ENCODE peak calls at places on chromosome 18, in nine cellular contexts. S, R, G, M, W, K, D, V and E are unnamed samples.

GRCh38 chr18:51867767-51868166 is 472.2 kb upstream of the DCC start:
- DNase-seq in G (peak; percentile 19), D (peak; percentile 27), W (no peak), M (no peak), S (no peak), R (no peak), V (no peak), K (no peak), E (no peak)

GRCh38 chr18:26549103-26549485 is 741 bp upstream of the KCTD1 start:
- DNase-seq in W (no peak), S (peak; percentile 78), G (peak; percentile 20), V (peak; percentile 60), K (no peak), R (no peak), M (no peak), D (no peak), E (no peak)

GRCh38 chr18:36629095-36629604 is 199.7 kb downstream of the TPGS2 start:
- DNase-seq in S (no peak), D (no peak), R (no peak), K (no peak), W (no peak), M (no peak), V (no peak), G (no peak), E (no peak)

GRCh38 chr18:8882632-8883408 is 177.5 kb downstream of the MTCL1 start:
- DNase-seq in S (no peak), M (no peak), D (no peak), G (no peak), R (no peak), K (peak; percentile 46), V (no peak), W (no peak), E (peak; percentile 14)

GRCh38 chr18:39751926-39752325 is 2186.3 kb upstream of the CELF4 start:
- DNase-seq in V (no peak), D (no peak), K (no peak), M (no peak), S (no peak), R (no peak), W (no peak), G (no peak), E (no peak)

GRCh38 chr18:9594782-9595181 is 19.6 kb downstream of the PPP4R1 start:
- DNase-seq in D (no peak), W (no peak), R (no peak), M (no peak), S (no peak), G (no peak), K (no peak), V (no peak), E (no peak)

GRCh38 chr18:35661483-35662146 is 80.1 kb downstream of the GALNT1 start:
- DNase-seq in R (no peak), D (no peak), V (no peak), M (no peak), G (peak; percentile 15), W (no peak), S (no peak), K (no peak), E (no peak)

GRCh38 chr18:54090856-54091255 is 133.6 kb downstream of the MBD2 start:
- DNase-seq in V (no peak), K (peak; percentile 7), D (peak; percentile 23), M (no peak), S (no peak), W (no peak), R (no peak), G (no peak), E (no peak)